ENCODE peak calls at places on chromosome 18, in eight cellular contexts. F, N, Z, Y, A, K, B and S are unnamed samples.

GRCh38 chr18:27994571-27994970 is 182.4 kb downstream of the CDH2 start:
- DNase-seq in F (no peak), N (no peak), Z (no peak), Y (no peak), A (no peak), K (no peak), B (no peak), S (no peak)

GRCh38 chr18:2889761-2890192 is 43.0 kb downstream of the EMILIN2 start:
- DNase-seq in F (no peak), N (no peak), Z (no peak), Y (peak; percentile 2), A (no peak), K (no peak), B (no peak), S (no peak)

GRCh38 chr18:42574871-42575270 is 540.6 kb downstream of the RIT2 start:
- DNase-seq in F (no peak), N (no peak), Z (no peak), Y (no peak), A (no peak), K (no peak), B (no peak), S (no peak)

GRCh38 chr18:54129448-54130134 is 94.9 kb downstream of the MBD2 start:
- DNase-seq in F (no peak), N (no peak), Z (no peak), Y (no peak), A (no peak), K (no peak), B (no peak), S (no peak)

GRCh38 chr18:9048808-9049494 is 53.5 kb upstream of the NDUFV2 start:
- DNase-seq in F (no peak), N (no peak), Z (no peak), Y (no peak), A (no peak), K (no peak), B (no peak), S (no peak)

GRCh38 chr18:62566199-62566598 is 43.4 kb downstream of the ZCCHC2 start:
- DNase-seq in F (peak; percentile 29), N (no peak), Z (no peak), Y (no peak), A (no peak), K (no peak), B (peak; percentile 75), S (no peak)

GRCh38 chr18:55462652-55463051 is 125.3 kb downstream of the TCF4 start:
- DNase-seq in F (peak; percentile 17), N (no peak), Z (no peak), Y (no peak), A (no peak), K (no peak), B (no peak), S (no peak)

GRCh38 chr18:54392621-54393023 is 34.9 kb downstream of the C18orf54 start:
- DNase-seq in F (peak; percentile 72), N (peak; percentile 56), Z (no peak), Y (no peak), A (no peak), K (no peak), B (no peak), S (peak; percentile 51)

GRCh38 chr18:63511285-63511684 is 30.9 kb upstream of the SERPINB12 start:
- DNase-seq in F (peak; percentile 54), N (peak; percentile 63), Z (no peak), Y (no peak), A (no peak), K (no peak), B (no peak), S (peak; percentile 52)

GRCh38 chr18:24344509-24344908 is 53.1 kb downstream of the OSBPL1A start:
- DNase-seq in F (no peak), N (no peak), Z (no peak), Y (no peak), A (no peak), K (no peak), B (no peak), S (no peak)

GRCh38 chr18:75208055-75208835 is 694 bp downstream of the PTGR3 start:
- DNase-seq in F (peak; percentile 65), N (peak; percentile 47), Z (peak; percentile 54), Y (peak; percentile 67), A (peak; percentile 56), K (peak; percentile 63), B (peak; percentile 48), S (no peak)

GRCh38 chr18:51123046-51123395 is 74.5 kb downstream of the MEX3C start:
- DNase-seq in F (no peak), N (no peak), Z (no peak), Y (peak; percentile 27), A (no peak), K (no peak), B (no peak), S (no peak)

GRCh38 chr18:12420831-12421421 is 13.2 kb downstream of the PRELID3A start:
- DNase-seq in F (no peak), N (no peak), Z (no peak), Y (no peak), A (no peak), K (no peak), B (no peak), S (no peak)

GRCh38 chr18:55422456-55423185 is 165.4 kb downstream of the TCF4 start:
- DNase-seq in F (peak; percentile 74), N (no peak), Z (no peak), Y (no peak), A (no peak), K (peak; percentile 52), B (peak; percentile 47), S (no peak)

GRCh38 chr18:46423226-46423805 is 233.7 kb downstream of the LOXHD1 start:
- DNase-seq in F (no peak), N (no peak), Z (no peak), Y (no peak), A (no peak), K (no peak), B (no peak), S (no peak)

GRCh38 chr18:79812052-79812451 is 14.3 kb downstream of the KCNG2 start:
- DNase-seq in F (no peak), N (no peak), Z (no peak), Y (no peak), A (no peak), K (no peak), B (no peak), S (no peak)

GRCh38 chr18:79816981-79817606 is 19.4 kb downstream of the KCNG2 start:
- DNase-seq in F (no peak), N (no peak), Z (no peak), Y (no peak), A (no peak), K (no peak), B (no peak), S (no peak)

GRCh38 chr18:79815657-79816056 is 17.9 kb downstream of the KCNG2 start:
- DNase-seq in F (no peak), N (no peak), Z (no peak), Y (no peak), A (no peak), K (no peak), B (no peak), S (no peak)

GRCh38 chr18:79816092-79816491 is 18.4 kb downstream of the KCNG2 start:
- DNase-seq in F (no peak), N (no peak), Z (no peak), Y (no peak), A (no peak), K (no peak), B (no peak), S (no peak)

GRCh38 chr18:79814373-79814772 is 16.6 kb downstream of the KCNG2 start:
- DNase-seq in F (no peak), N (no peak), Z (no peak), Y (no peak), A (no peak), K (no peak), B (no peak), S (no peak)
- H3K4me3 ChIP-seq in F (no peak overlapping the region), N (no peak overlapping the region), Z (no peak overlapping the region), Y (no peak overlapping the region), A (no peak overlapping the region), K (no peak overlapping the region), B (no peak overlapping the region), S (no peak overlapping the region)

DNA sequence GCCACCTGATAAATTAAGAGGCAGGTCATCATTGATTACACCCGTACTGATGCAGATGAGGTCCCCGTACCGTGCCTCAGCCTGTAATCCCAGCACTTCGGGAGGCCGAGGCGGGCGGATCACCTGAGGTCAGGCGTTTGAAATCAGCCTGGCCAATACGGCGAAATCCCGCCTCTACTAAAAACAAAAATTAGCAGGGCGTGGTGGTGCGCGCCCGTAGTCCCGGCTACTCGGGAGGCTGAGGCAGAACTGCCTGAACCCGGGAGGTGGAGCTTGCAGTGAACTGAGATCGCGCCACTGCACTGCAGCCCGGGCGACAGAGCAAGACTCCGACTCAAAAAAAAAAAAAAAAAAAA is 683 bp upstream of the ENOSF1 start:
- DNase-seq in F (no peak), N (no peak), Z (no peak), Y (no peak), A (no peak), K (no peak), B (no peak), S (no peak)
- H3K4me3 ChIP-seq in F (peak overlapping the region; percentile 83), N (peak overlapping the region; percentile 92), Z (no peak overlapping the region), Y (peak overlapping the region; percentile 51), A (no peak overlapping the region), K (peak overlapping the region; percentile 92), B (peak overlapping the region; percentile 67), S (peak overlapping the region; percentile 97)

DNA sequence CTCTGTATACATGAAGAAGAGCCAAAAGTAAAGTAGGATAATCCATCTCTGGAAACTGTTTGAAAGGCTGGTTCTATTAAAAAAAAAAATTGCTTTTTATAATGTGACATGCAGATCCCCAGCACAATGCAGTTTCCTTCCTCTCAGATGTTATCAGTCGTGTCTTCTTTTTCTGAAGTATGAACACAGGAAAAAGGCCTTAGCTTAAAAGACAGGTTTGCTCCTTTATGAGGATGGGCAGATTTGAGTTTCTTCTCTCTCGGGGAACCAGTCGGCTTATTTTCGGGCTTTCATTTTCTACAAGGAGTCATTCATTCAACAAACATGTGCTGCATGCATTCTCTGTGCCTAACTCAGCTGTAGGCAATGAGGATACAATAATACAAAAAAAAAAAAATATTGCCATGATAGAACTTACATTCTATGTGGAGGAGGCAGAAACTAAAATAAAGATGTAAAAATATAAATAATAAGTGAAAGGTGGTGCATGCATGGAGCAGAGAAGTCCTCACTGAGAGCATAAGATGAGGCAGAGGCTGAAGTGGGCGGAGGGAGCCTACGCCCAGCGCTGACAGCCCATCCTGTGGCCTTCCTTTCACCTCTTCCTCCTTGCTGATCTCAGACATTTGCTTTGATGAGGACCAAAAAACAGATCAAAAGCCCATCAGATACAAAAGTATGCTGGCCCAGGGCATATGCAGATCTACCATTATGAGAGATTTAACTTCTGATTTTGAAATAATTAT is at the start of gene CD226:
- DNase-seq in F (no peak), N (no peak), Z (no peak), Y (no peak), A (no peak), K (no peak), B (no peak), S (no peak)
- H3K4me3 ChIP-seq in F (no peak within 1 kb of the TSS), N (no peak within 1 kb of the TSS), Z (no peak within 1 kb of the TSS), Y (peak within 1 kb of the TSS; percentile 12), A (no peak within 1 kb of the TSS), K (no peak within 1 kb of the TSS), B (no peak within 1 kb of the TSS), S (no peak within 1 kb of the TSS)

DNA sequence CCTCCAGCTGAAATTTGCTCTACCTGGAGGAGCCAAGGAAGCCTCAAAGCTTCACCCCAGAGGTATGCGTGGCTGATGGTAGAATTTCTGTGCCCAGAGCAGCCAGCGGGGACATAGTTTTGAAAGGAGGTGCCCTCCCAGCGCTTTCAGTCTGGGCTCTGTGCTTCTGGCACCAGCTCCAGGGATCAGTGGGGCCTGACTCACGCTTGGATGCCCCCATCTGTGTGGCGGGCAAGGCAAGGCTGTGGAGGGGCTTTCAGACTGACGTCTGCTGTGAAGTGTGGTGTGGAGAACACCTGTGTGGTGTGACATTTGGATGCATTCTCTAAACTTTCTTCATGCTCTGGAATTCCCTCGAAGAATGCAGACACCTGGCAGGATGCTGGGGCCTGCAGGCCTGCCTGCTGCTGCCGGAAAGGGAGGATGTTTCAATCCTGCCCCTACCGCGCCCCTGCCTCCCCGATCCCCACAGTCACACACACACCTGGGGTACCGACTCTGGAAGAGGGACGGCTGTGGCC is 84.1 kb downstream of the CTIF start:
- DNase-seq in F (no peak), N (peak; percentile 79), Z (no peak), Y (no peak), A (no peak), K (no peak), B (no peak), S (no peak)
- H3K4me3 ChIP-seq in F (no peak overlapping the region), N (no peak overlapping the region), Z (no peak overlapping the region), Y (no peak overlapping the region), A (no peak overlapping the region), K (no peak overlapping the region), B (no peak overlapping the region), S (no peak overlapping the region)